ENCODE peak calls at places on chromosomes 3 and 15, in five cellular contexts. I is sigmoid colon, A is A673, E is stomach, P is pancreas. B is an unnamed sample.

GRCh38 chr15:77518458-77518857 is 97.8 kb downstream of the HMG20A start:
- DNase-seq in E (no peak), P (no peak), A (no peak), I (peak; percentile 28), B (peak; percentile 24)

GRCh38 chr3:56704706-56705105 is 21.6 kb upstream of the TASOR start:
- DNase-seq in A (no peak), E (no peak), P (no peak), I (no peak), B (no peak)

GRCh38 chr3:107523361-107524213 is 825 bp downstream of the BBX start:
- DNase-seq in E (peak; percentile 64), I (peak; percentile 82), P (peak; percentile 58), A (peak; percentile 68), B (no peak)

GRCh38 chr3:187291001-187291511 is 481 bp downstream of the MASP1 start:
- DNase-seq in A (no peak), P (no peak), I (no peak), E (no peak), B (no peak)

GRCh38 chr3:55490194-55490913 is 3.2 kb upstream of the WNT5A start:
- DNase-seq in I (no peak), P (no peak), A (no peak), E (no peak), B (no peak)

GRCh38 chr3:101963902-101964362 is 114.6 kb downstream of the NFKBIZ start:
- DNase-seq in I (no peak), E (no peak), A (no peak), P (no peak), B (peak; percentile 55)

GRCh38 chr3:5479229-5479799 is 291.8 kb downstream of the EDEM1 start:
- DNase-seq in P (no peak), A (no peak), E (peak; percentile 52), I (no peak), B (no peak)

GRCh38 chr15:65722191-65722590 is 69.9 kb downstream of the DENND4A start:
- DNase-seq in A (no peak), P (no peak), E (no peak), I (no peak), B (no peak)

GRCh38 chr3:176584413-176585176 is 612.7 kb downstream of the TBL1XR1 start:
- DNase-seq in P (no peak), E (no peak), I (no peak), A (no peak), B (no peak)

GRCh38 chr3:51940648-51941421 is 869 bp downstream of the RRP9 start:
- DNase-seq in I (peak; percentile 54), E (no peak), P (no peak), A (no peak), B (peak; percentile 49)

GRCh38 chr3:119690043-119690656 is 12.7 kb upstream of the CFAP91 start:
- DNase-seq in P (no peak), E (no peak), I (no peak), A (peak; percentile 54), B (no peak)

GRCh38 chr15:38879909-38880471 is 315.4 kb upstream of the RASGRP1 start:
- DNase-seq in E (no peak), P (no peak), A (no peak), I (peak; percentile 89), B (no peak)

GRCh38 chr3:58804914-58805313 is 138.3 kb upstream of the FAM3D start:
- DNase-seq in E (no peak), A (no peak), I (no peak), P (no peak), B (no peak)

GRCh38 chr3:66400381-66401156 is 100.3 kb downstream of the LRIG1 start:
- DNase-seq in I (peak; percentile 73), E (no peak), P (no peak), A (no peak), B (no peak)

GRCh38 chr3:40290396-40290795 is 19.1 kb upstream of the EIF1B start:
- DNase-seq in I (no peak), P (no peak), A (no peak), E (no peak), B (no peak)

GRCh38 chr3:43753743-43754142 is 63.0 kb downstream of the ABHD5 start:
- DNase-seq in E (no peak), P (no peak), I (no peak), A (peak; percentile 57), B (no peak)

GRCh38 chr3:96430019-96430541 is 384.3 kb upstream of the EPHA6 start:
- DNase-seq in E (no peak), P (no peak), A (no peak), I (no peak), B (no peak)

GRCh38 chr15:60614862-60615771 is 136.2 kb upstream of the ICE2 start:
- DNase-seq in A (no peak), I (no peak), P (no peak), E (no peak), B (no peak)

GRCh38 chr15:61890106-61890505 is 170.1 kb downstream of the VPS13C start:
- DNase-seq in E (no peak), I (no peak), P (no peak), A (no peak), B (no peak)

GRCh38 chr3:99949956-99950670 is 132.5 kb downstream of the CMSS1 start:
- DNase-seq in P (no peak), E (no peak), I (no peak), A (no peak), B (no peak)

GRCh38 chr3:149463921-149464320 is 10.6 kb upstream of the TM4SF4 start:
- DNase-seq in I (no peak), P (no peak), A (no peak), E (no peak), B (no peak)

GRCh38 chr3:149462653-149463052 is 11.8 kb upstream of the TM4SF4 start:
- DNase-seq in I (no peak), E (no peak), P (no peak), A (no peak), B (no peak)

GRCh38 chr3:149466192-149466591 is 8.3 kb upstream of the TM4SF4 start:
- DNase-seq in P (no peak), E (no peak), I (no peak), A (no peak), B (no peak)

GRCh38 chr3:149465351-149465883 is 9.1 kb upstream of the TM4SF4 start:
- DNase-seq in A (no peak), E (no peak), P (no peak), I (no peak), B (no peak)

GRCh38 chr3:149464706-149465328 is 9.7 kb upstream of the TM4SF4 start:
- DNase-seq in E (no peak), I (no peak), A (no peak), P (no peak), B (no peak)
- H3K4me1 ChIP-seq in E (peaks cover 28% of the 10 kb centered on the region), I (no peaks in the 10 kb centered on the region), A (no peaks in the 10 kb centered on the region), P (peaks cover 14% of the 10 kb centered on the region), B (peaks cover 12% of the 10 kb centered on the region)

GRCh38 chr3:83457516-83457915 is 1501.3 kb upstream of the CADM2 start:
- DNase-seq in E (no peak), I (no peak), P (no peak), A (no peak), B (no peak)

GRCh38 chr3:83460051-83460450 is 1498.7 kb upstream of the CADM2 start:
- DNase-seq in P (no peak), E (no peak), I (no peak), A (no peak), B (no peak)

GRCh38 chr3:83453010-83453409 is 1505.8 kb upstream of the CADM2 start:
- DNase-seq in P (no peak), E (no peak), I (no peak), A (no peak), B (no peak)

DNA sequence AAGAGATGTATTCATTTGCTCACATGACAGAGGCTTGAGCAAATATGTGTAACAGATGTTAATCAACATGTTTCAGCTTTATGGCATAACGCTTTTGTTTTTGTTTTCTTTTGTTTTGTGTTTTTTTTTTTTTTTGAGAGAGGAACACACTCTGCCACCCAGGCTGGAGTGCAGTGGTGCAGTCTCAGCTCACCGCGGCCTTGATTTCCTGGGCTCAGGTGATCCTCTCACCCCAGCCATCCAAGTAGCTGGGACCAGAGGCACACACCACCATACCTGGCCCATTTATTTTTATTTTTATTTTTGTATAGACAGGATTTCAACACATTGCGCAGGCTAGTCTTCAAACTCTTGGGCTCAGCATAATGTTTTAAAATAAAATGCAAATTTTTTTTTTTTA is 1504.4 kb upstream of the CADM2 start:
- DNase-seq in A (no peak), P (no peak), E (no peak), I (no peak), B (no peak)
- H3K36me3 ChIP-seq in A (no peaks in the 10 kb centered on the region), P (no peaks in the 10 kb centered on the region), E (no peaks in the 10 kb centered on the region), I (no peaks in the 10 kb centered on the region), B (no peaks in the 10 kb centered on the region)

GRCh38 chr15:96339662-96340347 is 9.3 kb downstream of the NR2F2 start:
- DNase-seq in P (no peak), A (peak; percentile 9), E (no peak), I (no peak), B (no peak)
- H3K27me3 ChIP-seq in P (no peaks in the 10 kb centered on the region), A (no peaks in the 10 kb centered on the region), E (peaks cover 50% of the 10 kb centered on the region), I (no peaks in the 10 kb centered on the region), B (no peaks in the 10 kb centered on the region)

GRCh38 chr3:42612928-42613327 is 12.4 kb downstream of the NKTR start:
- DNase-seq in I (no peak), E (no peak), P (no peak), A (no peak), B (no peak)

GRCh38 chr3:42610978-42611377 is 10.5 kb downstream of the NKTR start:
- DNase-seq in I (no peak), P (no peak), E (no peak), A (no peak), B (no peak)

GRCh38 chr3:42605550-42606173 is 5.2 kb downstream of the NKTR start:
- DNase-seq in E (no peak), P (peak; percentile 41), A (no peak), I (no peak), B (no peak)

GRCh38 chr3:42612147-42612680 is 11.7 kb downstream of the NKTR start:
- DNase-seq in P (no peak), I (no peak), E (no peak), A (no peak), B (no peak)

GRCh38 chr3:42608586-42608985 is 8.1 kb downstream of the NKTR start:
- DNase-seq in P (no peak), I (peak; percentile 73), E (no peak), A (peak; percentile 49), B (no peak)
- H3K4me1 ChIP-seq in P (peaks cover 22% of the 10 kb centered on the region), I (peaks cover 44% of the 10 kb centered on the region), E (peaks cover 86% of the 10 kb centered on the region), A (peaks cover 12% of the 10 kb centered on the region), B (peaks cover 2% of the 10 kb centered on the region)

GRCh38 chr15:95760508-95760907 is 570.0 kb upstream of the NR2F2 start:
- DNase-seq in E (no peak), I (no peak), P (no peak), A (peak; percentile 2), B (no peak)

GRCh38 chr15:95765161-95765560 is 565.3 kb upstream of the NR2F2 start:
- DNase-seq in P (no peak), I (no peak), A (no peak), E (no peak), B (no peak)

GRCh38 chr15:95761742-95762141 is 568.8 kb upstream of the NR2F2 start:
- DNase-seq in A (no peak), E (no peak), P (no peak), I (no peak), B (no peak)

DNA sequence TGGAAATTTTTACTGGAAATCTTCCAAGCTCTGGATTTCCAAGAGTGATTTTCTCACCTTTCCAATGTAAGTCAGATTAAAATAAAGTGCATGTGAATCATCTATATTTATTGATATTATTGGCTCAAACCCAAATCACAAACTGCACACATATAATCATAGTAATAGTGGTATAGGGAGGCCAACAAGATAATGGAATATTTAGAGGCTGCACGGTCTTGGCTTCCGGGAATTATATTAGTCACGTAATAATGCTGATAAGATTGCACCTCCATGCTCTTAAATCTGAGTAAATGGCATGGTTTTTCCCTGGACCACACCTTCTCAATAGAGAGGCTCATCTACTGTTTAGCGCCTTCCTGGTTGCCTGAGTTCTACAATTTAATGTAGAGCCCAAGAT is 567.1 kb upstream of the NR2F2 start:
- DNase-seq in P (no peak), I (no peak), A (no peak), E (no peak), B (no peak)
- H3K36me3 ChIP-seq in P (no peaks in the 10 kb centered on the region), I (no peaks in the 10 kb centered on the region), A (no peaks in the 10 kb centered on the region), E (no peaks in the 10 kb centered on the region), B (no peaks in the 10 kb centered on the region)